ENCODE peak calls at places on chromosomes 16 and 17, in nine cellular contexts. V is activated CD4-positive, alpha-beta T cell treated with anti-CD3 and anti-CD28 coated beads, Interleukin-2, amount 50 U/mL, for 48 hours; S is RWPE1; P is NCI-H1417; C is fibroblast of pulmonary artery; N is SHP77 treated with DMSO at 0.1 percent for 48 hours; K is EH; E is CD8-positive, alpha-beta T cell; X is cardiac muscle cell. O is an unnamed sample.
A peak's percentile ranks its signal among the peaks of the same experiment; 100 is the strongest.

GRCh38 chr17:39069114-39069756 is 82.2 kb downstream of the PLXDC1 start:
- DNase-seq in V (no peak), S (peak; percentile 64), K (peak; percentile 70), P (peak; percentile 61), X (peak; percentile 64), C (peak; percentile 76), E (peak; percentile 32), N (peak; percentile 30), O (no peak)

GRCh38 chr16:87918314-87918713 is 18.0 kb downstream of the CA5A start:
- DNase-seq in S (no peak), E (no peak), C (no peak), V (no peak), K (peak; percentile 62), X (no peak), N (no peak), P (no peak), O (no peak)

GRCh38 chr16:24980077-24980793 is 34.9 kb downstream of the ARHGAP17 start:
- DNase-seq in V (peak; percentile 16), K (peak; percentile 49), N (no peak), P (no peak), S (peak; percentile 26), X (no peak), E (no peak), C (no peak), O (no peak)

GRCh38 chr17:20008242-20009051 is 712 bp upstream of the SPECC1 start:
- DNase-seq in S (peak; percentile 21), P (peak; percentile 73), X (peak; percentile 26), E (peak; percentile 16), N (no peak), K (no peak), C (peak; percentile 3), V (peak; percentile 35), O (no peak)

GRCh38 chr17:78781339-78782304 is at the start of gene CYTH1:
- DNase-seq in N (no peak), P (peak; percentile 51), E (peak; percentile 47), K (peak; percentile 50), S (no peak), X (peak; percentile 60), V (no peak), C (peak; percentile 27), O (no peak)

GRCh38 chr16:967546-968295 is 3.1 kb downstream of the LMF1 start:
- DNase-seq in P (no peak), N (no peak), X (no peak), C (no peak), S (no peak), V (no peak), K (no peak), E (no peak), O (no peak)

GRCh38 chr17:76912585-76912984 is 44.4 kb downstream of the MGAT5B start:
- DNase-seq in V (no peak), E (no peak), P (no peak), K (no peak), S (no peak), N (no peak), C (no peak), X (no peak), O (no peak)

GRCh38 chr17:55925440-55925839 is 174.6 kb downstream of the PCTP start:
- DNase-seq in S (no peak), K (no peak), E (no peak), P (no peak), N (no peak), X (no peak), V (no peak), C (no peak), O (no peak)

GRCh38 chr17:72518810-72519597 is 398.2 kb downstream of the SOX9 start:
- DNase-seq in X (no peak), N (peak; percentile 25), S (no peak), V (no peak), P (peak; percentile 95), K (no peak), C (no peak), E (no peak), O (no peak)

GRCh38 chr17:45334231-45334630 is 17.4 kb upstream of the MAP3K14 start:
- DNase-seq in X (no peak), N (no peak), K (no peak), V (no peak), E (no peak), S (no peak), C (no peak), P (peak; percentile 92), O (no peak)

GRCh38 chr17:7218774-7219173 is 862 bp downstream of the DLG4 start:
- DNase-seq in K (no peak), N (no peak), E (no peak), S (no peak), V (no peak), P (no peak), X (no peak), C (no peak), O (no peak)

GRCh38 chr17:4444782-4445473 is 11.2 kb downstream of the SPNS3 start:
- DNase-seq in E (no peak), S (no peak), X (no peak), C (no peak), P (no peak), N (no peak), V (no peak), K (no peak), O (no peak)

GRCh38 chr16:87681990-87682570 is 79.8 kb downstream of the JPH3 start:
- DNase-seq in P (no peak), V (no peak), N (no peak), K (peak; percentile 82), E (no peak), S (no peak), X (no peak), C (peak; percentile 72), O (peak; percentile 10)

GRCh38 chr16:5722220-5722619 is 624.6 kb upstream of the EEF2KMT start:
- DNase-seq in N (no peak), P (no peak), V (no peak), S (no peak), E (no peak), C (no peak), K (no peak), X (no peak), O (no peak)

GRCh38 chr17:3818786-3819185 is 17.8 kb upstream of the ITGAE start:
- DNase-seq in K (peak; percentile 11), N (no peak), X (no peak), P (no peak), S (no peak), V (no peak), C (peak; percentile 16), E (no peak), O (peak; percentile 23)

GRCh38 chr16:31351937-31352315 is 3.0 kb upstream of the ITGAX start:
- DNase-seq in E (no peak), X (no peak), K (peak; percentile 2), V (peak; percentile 15), P (no peak), C (no peak), S (no peak), N (no peak), O (no peak)

GRCh38 chr16:59259964-59260348 is 525.8 kb upstream of the GOT2 start:
- DNase-seq in V (no peak), X (no peak), S (no peak), C (no peak), E (no peak), N (no peak), P (no peak), K (no peak), O (no peak)

GRCh38 chr16:64356267-64356666 is 765.6 kb downstream of the CDH11 start:
- DNase-seq in S (peak; percentile 2), P (no peak), N (no peak), V (no peak), C (peak; percentile 80), K (peak; percentile 95), X (no peak), E (no peak), O (no peak)

GRCh38 chr16:89020068-89020924 is 43.3 kb upstream of the CBFA2T3 start:
- DNase-seq in S (no peak), V (no peak), E (no peak), K (no peak), C (no peak), P (no peak), X (no peak), N (no peak), O (no peak)

GRCh38 chr16:11581677-11582076 is 5.0 kb downstream of the LITAF start:
- DNase-seq in V (no peak), X (no peak), E (no peak), C (no peak), P (no peak), N (no peak), S (no peak), K (no peak), O (no peak)

GRCh38 chr16:22055881-22056280 is 36.5 kb upstream of the VWA3A start:
- DNase-seq in P (no peak), E (no peak), K (no peak), S (no peak), V (no peak), N (no peak), X (peak; percentile 35), C (no peak), O (no peak)

GRCh38 chr17:38925263-38925995 is at the start of gene LASP1NB:
- DNase-seq in S (no peak), P (no peak), E (peak; percentile 62), N (no peak), K (peak; percentile 57), C (peak; percentile 57), V (peak; percentile 25), X (peak; percentile 41), O (no peak)

GRCh38 chr16:11142261-11142630 is 113.8 kb downstream of the SOCS1 start:
- DNase-seq in N (no peak), C (no peak), X (no peak), S (no peak), V (no peak), E (no peak), P (no peak), K (no peak), O (no peak)